ENCODE peak calls at places on chromosomes 11 and 22, in four cellular contexts. Y, D, J and Z are unnamed samples.

GRCh38 chr11:78676026-78676557 is 101.4 kb upstream of the NARS2 start:
- DNase-seq in Y (no peak), D (no peak), J (no peak), Z (no peak)

GRCh38 chr11:21072517-21072916 is 403.1 kb downstream of the NELL1 start:
- DNase-seq in Y (no peak), D (no peak), J (no peak), Z (no peak)

GRCh38 chr11:46659908-46660307 is 40.5 kb downstream of the ARHGAP1 start:
- DNase-seq in Y (peak), D (no peak), J (no peak), Z (no peak)

GRCh38 chr22:22772396-22772795 is 115.2 kb upstream of the IGLL5 start:
- DNase-seq in Y (no peak), D (no peak), J (no peak), Z (no peak)

GRCh38 chr11:15920856-15921629 is 435.3 kb downstream of the SOX6 start:
- DNase-seq in Y (no peak), D (no peak), J (no peak), Z (peak)

GRCh38 chr11:66080055-66080817 is 10.2 kb downstream of the PACS1 start:
- DNase-seq in Y (peak), D (no peak), J (no peak), Z (peak)

GRCh38 chr11:20097319-20098221 is 62.7 kb downstream of the DBX1 start:
- DNase-seq in Y (peak), D (no peak), J (no peak), Z (no peak)

GRCh38 chr11:64447717-64448598 is 89.0 kb downstream of the RPS6KA4 start:
- DNase-seq in Y (peak), D (no peak), J (no peak), Z (no peak)

GRCh38 chr11:76670475-76671235 is at the start of gene LRRC32:
- DNase-seq in Y (peak), D (peak), J (peak), Z (no peak)

GRCh38 chr11:77412814-77413213 is 61.1 kb downstream of the PAK1 start:
- DNase-seq in Y (no peak), D (no peak), J (no peak), Z (no peak)

GRCh38 chr11:130806746-130807145 is 109.5 kb downstream of the SNX19 start:
- DNase-seq in Y (no peak), D (no peak), J (no peak), Z (no peak)

GRCh38 chr11:35064114-35064800 is 74.7 kb upstream of the CD44 start:
- DNase-seq in Y (peak), D (no peak), J (no peak), Z (no peak)

GRCh38 chr11:75431533-75432525 is 1.2 kb downstream of the KLHL35 start:
- DNase-seq in Y (peak), D (no peak), J (peak), Z (no peak)

GRCh38 chr22:43272301-43272700 is 70.9 kb downstream of the SCUBE1 start:
- DNase-seq in Y (no peak), D (peak), J (no peak), Z (no peak)

GRCh38 chr11:123145661-123146060 is 49.4 kb downstream of the CLMP start:
- DNase-seq in Y (no peak), D (no peak), J (no peak), Z (no peak)

GRCh38 chr11:12794556-12795230 is 120.5 kb downstream of the TEAD1 start:
- DNase-seq in Y (no peak), D (no peak), J (no peak), Z (no peak)

GRCh38 chr22:23071163-23072034 is 1.1 kb downstream of the GNAZ start:
- DNase-seq in Y (no peak), D (peak), J (peak), Z (no peak)

GRCh38 chr11:58979222-58979621 is 39.9 kb downstream of the GLYATL1 start:
- DNase-seq in Y (no peak), D (no peak), J (no peak), Z (no peak)

GRCh38 chr22:44755418-44755817 is 3.0 kb downstream of the ARHGAP8 start:
- DNase-seq in Y (no peak), D (no peak), J (no peak), Z (no peak)

GRCh38 chr22:44755956-44756361 is 3.6 kb downstream of the ARHGAP8 start:
- DNase-seq in Y (no peak), D (no peak), J (no peak), Z (peak)

GRCh38 chr22:44752285-44753188 is at the start of gene ARHGAP8:
- DNase-seq in Y (no peak), D (no peak), J (peak), Z (peak)

GRCh38 chr22:44753189-44754042 is 1.0 kb downstream of the ARHGAP8 start:
- DNase-seq in Y (peak), D (no peak), J (no peak), Z (no peak)

GRCh38 chr22:44755000-44755399 is 2.6 kb downstream of the ARHGAP8 start:
- DNase-seq in Y (no peak), D (no peak), J (no peak), Z (no peak)
- H3K27ac ChIP-seq in Y (no peak), D (no peak), J (peak), Z (no peak)

DNA sequence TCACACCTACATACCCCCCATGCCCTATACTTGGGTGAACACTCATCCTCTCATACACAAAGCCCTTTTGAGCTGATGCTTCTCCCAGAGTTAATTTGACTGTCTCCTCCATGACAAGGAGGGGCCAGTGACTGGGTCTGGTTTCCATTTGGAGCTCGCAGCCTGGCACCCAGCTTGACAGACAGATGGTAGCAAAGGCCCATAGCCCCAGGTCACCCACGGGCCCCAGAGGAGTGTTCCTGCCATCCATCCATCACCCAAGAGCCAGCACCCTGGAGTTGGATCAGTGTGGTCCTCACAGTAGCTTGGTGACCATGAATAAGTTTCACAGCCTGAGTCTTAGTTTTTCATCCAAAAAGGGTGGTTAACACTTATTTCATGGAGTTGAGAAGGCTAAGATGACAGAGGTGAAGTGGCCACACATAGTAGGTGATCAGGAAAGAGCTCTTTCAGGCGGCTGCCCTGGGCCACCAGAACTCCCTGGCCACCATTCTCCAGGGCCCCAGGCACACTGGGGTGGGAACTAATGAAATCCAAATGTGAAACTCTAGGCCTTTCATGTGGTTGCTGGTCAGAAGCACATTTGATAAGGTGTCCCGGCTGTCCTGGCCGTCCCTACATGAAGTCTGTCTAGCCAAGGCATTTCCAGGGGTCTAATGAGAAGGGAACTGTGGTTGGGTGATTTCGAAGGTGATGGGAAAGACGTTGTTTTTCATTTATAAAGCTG is 42.4 kb downstream of the LIF start:
- DNase-seq in Y (no peak), D (no peak), J (no peak), Z (no peak)
- H3K27ac ChIP-seq in Y (peak), D (no peak), J (no peak), Z (peak)

GRCh38 chr22:32490279-32490678 is 15.7 kb downstream of the FBXO7 start:
- DNase-seq in Y (no peak), D (no peak), J (no peak), Z (no peak)

GRCh38 chr22:32482708-32483107 is 8.1 kb downstream of the FBXO7 start:
- DNase-seq in Y (peak), D (no peak), J (no peak), Z (no peak)

DNA sequence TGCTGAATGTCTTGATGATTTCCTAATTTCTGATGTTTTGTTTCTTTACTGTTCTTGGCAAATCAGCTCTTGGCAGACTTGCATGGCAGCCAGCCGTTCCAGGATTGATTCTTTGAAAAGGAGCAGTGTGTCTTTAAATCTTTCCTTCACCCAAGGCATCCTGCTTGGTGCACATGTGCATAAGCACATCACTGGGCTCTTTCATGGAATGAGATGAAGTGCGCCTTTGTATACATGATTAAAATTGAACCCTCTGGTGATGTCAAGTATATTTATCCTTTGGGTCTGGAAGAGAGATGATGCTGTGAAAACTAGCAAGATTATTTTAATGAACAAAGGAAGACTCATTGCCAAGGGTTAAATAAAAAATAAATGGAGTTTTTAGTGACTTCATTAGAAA is 12.4 kb downstream of the FBXO7 start:
- DNase-seq in Y (no peak), D (no peak), J (no peak), Z (no peak)
- H3K27ac ChIP-seq in Y (no peak), D (no peak), J (no peak), Z (no peak)

DNA sequence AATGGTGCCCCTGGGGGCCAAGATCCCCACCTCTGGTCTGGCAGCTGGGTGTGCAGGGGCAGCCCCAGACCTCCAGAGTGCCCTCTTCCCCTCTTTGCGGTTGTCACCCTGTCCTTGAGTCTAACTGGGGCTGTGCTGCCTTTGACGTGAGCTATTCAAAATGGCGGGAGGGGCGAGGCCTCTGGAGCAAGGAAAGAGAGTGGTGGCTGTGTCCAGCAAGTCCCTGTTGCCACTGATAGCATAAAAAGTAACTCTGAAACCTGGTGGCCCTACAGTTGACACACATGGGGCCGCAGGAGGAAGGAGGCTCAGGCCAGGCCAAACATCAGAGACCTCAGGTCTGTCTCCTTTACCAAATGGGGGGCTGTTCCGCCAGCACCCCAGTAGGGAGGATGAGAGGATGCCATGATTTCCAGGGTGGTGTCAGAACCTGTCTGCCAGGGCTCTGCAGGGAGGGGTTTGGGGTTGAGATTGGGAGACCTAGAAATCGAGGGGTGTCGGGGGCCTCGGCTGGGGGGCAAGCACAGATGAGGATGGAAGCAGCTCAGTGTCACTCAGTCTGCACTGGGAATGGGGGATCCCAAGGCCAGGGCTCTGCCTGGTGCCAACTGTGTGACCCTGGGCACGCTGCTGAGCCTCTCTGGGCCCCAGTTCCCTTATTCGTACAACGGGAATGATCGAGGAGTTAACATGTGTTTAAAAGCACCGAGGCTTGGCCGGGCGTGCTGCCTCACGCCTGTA is 49.2 kb upstream of the KCNQ1OT1 start:
- DNase-seq in Y (no peak), D (peak), J (peak), Z (no peak)
- H3K27ac ChIP-seq in Y (no peak), D (no peak), J (no peak), Z (no peak)

GRCh38 chr22:30241576-30242371 is 4.8 kb downstream of the LIF start:
- DNase-seq in Y (no peak), D (no peak), J (no peak), Z (no peak)
- H3K27ac ChIP-seq in Y (no peak), D (no peak), J (no peak), Z (no peak)

DNA sequence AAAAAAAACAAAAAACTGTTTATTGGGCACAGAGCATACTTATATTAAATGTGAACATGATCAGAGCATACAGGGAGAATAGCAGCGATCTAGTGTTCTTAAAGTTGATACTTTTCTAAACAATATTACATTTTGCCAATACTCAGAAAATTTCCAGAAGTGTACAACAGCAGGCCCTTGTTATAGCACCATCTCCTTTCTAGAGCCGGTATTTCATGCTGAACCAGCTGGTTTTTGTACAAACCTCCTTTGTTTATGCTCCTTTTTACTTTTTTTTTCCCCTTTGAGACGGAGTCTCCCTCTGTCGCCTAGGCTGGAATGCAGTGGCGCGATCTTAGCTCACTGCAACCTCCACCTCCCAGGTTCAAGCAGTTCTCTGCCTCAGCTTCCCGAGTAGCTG is 90.7 kb downstream of the PPP6R3 start:
- DNase-seq in Y (peak), D (no peak), J (no peak), Z (no peak)
- H3K27ac ChIP-seq in Y (no peak), D (no peak), J (no peak), Z (no peak)

GRCh38 chr11:44865866-44866272 is 84.8 kb downstream of the TP53I11 start:
- DNase-seq in Y (no peak), D (no peak), J (peak), Z (no peak)
- H3K27ac ChIP-seq in Y (no peak), D (no peak), J (no peak), Z (no peak)